ENCODE peak calls at places on chromosome 20, in nine cellular contexts. T is GM13977, C is foreskin fibroblast, P is fibroblast of mammary gland, F is GM12865, X is bronchial epithelial cell, E is GM20000, J is testis, L is GM06990. Y is an unnamed sample.

GRCh38 chr20:15875446-15875845 is 697.8 kb downstream of the KIF16B start:
- DNase-seq in T (no peak), C (no peak), P (no peak), F (peak), X (no peak), E (no peak), J (peak), L (no peak), Y (no peak)

GRCh38 chr20:34947336-34947735 is 8.3 kb downstream of the GSS start:
- DNase-seq in T (no peak), C (no peak), P (no peak), F (no peak), X (no peak), E (no peak), J (no peak), L (no peak), Y (no peak)

GRCh38 chr20:38050691-38051090 is 17.1 kb downstream of the RPRD1B start:
- DNase-seq in T (no peak), C (no peak), P (peak), F (no peak), X (peak), E (no peak), J (no peak), L (no peak), Y (no peak)

GRCh38 chr20:36717657-36718056 is 28.2 kb downstream of the NDRG3 start:
- DNase-seq in T (no peak), C (peak), P (peak), F (peak), X (peak), E (no peak), J (peak), L (no peak), Y (no peak)

GRCh38 chr20:58889334-58890072 is 37.0 kb downstream of the GNAS start:
- DNase-seq in T (peak), C (no peak), P (no peak), F (no peak), X (no peak), E (peak), J (no peak), L (peak), Y (no peak)

GRCh38 chr20:52012093-52012492 is 179.5 kb downstream of the ZFP64 start:
- DNase-seq in T (no peak), C (no peak), P (peak), F (no peak), X (no peak), E (no peak), J (no peak), L (no peak), Y (no peak)

GRCh38 chr20:33655164-33655563 is 7.0 kb upstream of the C20orf144 start:
- DNase-seq in T (no peak), C (no peak), P (no peak), F (no peak), X (no peak), E (no peak), J (no peak), L (no peak), Y (no peak)

GRCh38 chr20:16539280-16539679 is 34.0 kb downstream of the KIF16B start:
- DNase-seq in T (no peak), C (no peak), P (peak), F (no peak), X (no peak), E (no peak), J (no peak), L (no peak), Y (no peak)

GRCh38 chr20:20827992-20828597 is 115.7 kb upstream of the RALGAPA2 start:
- DNase-seq in T (no peak), C (no peak), P (no peak), F (no peak), X (no peak), E (no peak), J (no peak), L (no peak), Y (no peak)

GRCh38 chr20:824490-824889 is 9.0 kb upstream of the FAM110A start:
- DNase-seq in T (no peak), C (no peak), P (no peak), F (no peak), X (no peak), E (no peak), J (no peak), L (no peak), Y (no peak)

GRCh38 chr20:45279992-45280391 is 25.6 kb upstream of the SLPI start:
- DNase-seq in T (no peak), C (no peak), P (no peak), F (no peak), X (peak), E (no peak), J (no peak), L (no peak), Y (no peak)

GRCh38 chr20:13119583-13119982 is 101.5 kb upstream of the ISM1 start:
- DNase-seq in T (peak), C (peak), P (peak), F (peak), X (peak), E (peak), J (peak), L (peak), Y (peak)

GRCh38 chr20:10710995-10711775 is 37.4 kb upstream of the JAG1 start:
- DNase-seq in T (no peak), C (no peak), P (no peak), F (no peak), X (no peak), E (no peak), J (no peak), L (no peak), Y (no peak)

GRCh38 chr20:41119593-41120561 is 17.5 kb upstream of the PLCG1 start:
- DNase-seq in T (no peak), C (no peak), P (no peak), F (no peak), X (no peak), E (no peak), J (no peak), L (no peak), Y (no peak)

GRCh38 chr20:4552075-4552474 is 169.6 kb upstream of the PRND start:
- DNase-seq in T (no peak), C (no peak), P (no peak), F (no peak), X (no peak), E (no peak), J (no peak), L (no peak), Y (no peak)

GRCh38 chr20:57596998-57597939 is 23.0 kb downstream of the ZBP1 start:
- DNase-seq in T (peak), C (peak), P (peak), F (peak), X (no peak), E (peak), J (peak), L (peak), Y (peak)

GRCh38 chr20:56171087-56172012 is 77.2 kb upstream of the MC3R start:
- DNase-seq in T (no peak), C (no peak), P (no peak), F (no peak), X (peak), E (no peak), J (peak), L (no peak), Y (no peak)

GRCh38 chr20:62042025-62042820 is 23.5 kb downstream of the TAF4 start:
- DNase-seq in T (no peak), C (no peak), P (no peak), F (no peak), X (no peak), E (no peak), J (no peak), L (no peak), Y (no peak)

GRCh38 chr20:60050193-60050960 is 92.2 kb downstream of the CDH26 start:
- DNase-seq in T (no peak), C (no peak), P (no peak), F (no peak), X (peak), E (no peak), J (no peak), L (no peak), Y (no peak)

GRCh38 chr20:62063981-62064787 is 1.5 kb downstream of the TAF4 start:
- DNase-seq in T (no peak), C (no peak), P (no peak), F (no peak), X (no peak), E (no peak), J (peak), L (no peak), Y (peak)

GRCh38 chr20:12409501-12409900 is 491.8 kb downstream of the BTBD3 start:
- DNase-seq in T (no peak), C (no peak), P (no peak), F (no peak), X (peak), E (no peak), J (no peak), L (no peak), Y (no peak)

GRCh38 chr20:8254911-8255582 is 123.0 kb downstream of the PLCB1 start:
- DNase-seq in T (no peak), C (peak), P (peak), F (no peak), X (peak), E (no peak), J (no peak), L (no peak), Y (no peak)

GRCh38 chr20:52496191-52496590 is 304.6 kb upstream of the ZFP64 start:
- DNase-seq in T (no peak), C (no peak), P (no peak), F (no peak), X (no peak), E (no peak), J (no peak), L (no peak), Y (no peak)

GRCh38 chr20:38579219-38579618 is 1.8 kb upstream of the ADIG start:
- DNase-seq in T (no peak), C (peak), P (peak), F (no peak), X (no peak), E (no peak), J (no peak), L (no peak), Y (no peak)

GRCh38 chr20:40251284-40251932 is 437.6 kb downstream of the MAFB start:
- DNase-seq in T (peak), C (no peak), P (peak), F (peak), X (peak), E (peak), J (peak), L (no peak), Y (no peak)

GRCh38 chr20:44287272-44288097 is 23.5 kb downstream of the FITM2 start:
- DNase-seq in T (no peak), C (no peak), P (peak), F (no peak), X (no peak), E (no peak), J (no peak), L (no peak), Y (no peak)

DNA sequence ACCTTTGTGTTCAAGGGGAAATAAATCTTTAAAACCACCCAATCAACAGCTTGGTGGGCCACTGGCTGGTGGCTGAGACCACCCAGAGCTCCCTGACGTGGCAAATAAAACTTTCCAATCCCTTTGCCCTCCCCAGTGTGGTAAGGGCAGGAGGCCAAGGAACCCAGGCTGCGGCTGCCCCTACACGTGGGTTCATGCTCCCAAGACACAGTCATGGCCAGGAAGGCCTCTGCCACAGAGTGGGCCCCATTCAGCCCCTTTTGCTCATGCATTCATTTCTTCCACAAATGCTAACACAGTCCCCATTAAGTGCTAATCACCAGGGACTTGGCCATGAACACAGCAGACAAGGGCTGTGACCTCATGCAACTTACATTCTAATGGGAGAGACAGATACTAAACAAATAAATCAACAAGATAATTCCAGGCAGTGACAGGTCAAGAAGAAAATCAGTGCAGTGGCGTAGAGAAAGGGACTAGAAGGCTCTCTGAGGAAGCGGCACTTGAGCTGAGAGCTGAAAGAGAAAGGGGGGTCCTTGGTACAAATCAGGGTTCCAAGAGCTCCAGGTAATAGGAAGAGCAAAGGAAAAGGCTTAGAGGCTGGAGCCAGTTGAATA is 13.8 kb downstream of the PREX1 start:
- DNase-seq in T (no peak), C (no peak), P (no peak), F (no peak), X (no peak), E (no peak), J (no peak), L (no peak), Y (no peak)
- TF ChIP-seq CTCF in T (no peak), C (no peak), P (no peak), F (no peak), X (no peak), E (no peak), J (no peak), L (no peak), Y (no peak)

GRCh38 chr20:25079171-25079570 is 2.8 kb downstream of the VSX1 start:
- DNase-seq in T (no peak), C (no peak), P (no peak), F (no peak), X (no peak), E (no peak), J (no peak), L (no peak), Y (no peak)

GRCh38 chr20:25082498-25082873 is 545 bp upstream of the VSX1 start:
- DNase-seq in T (peak), C (no peak), P (no peak), F (no peak), X (no peak), E (no peak), J (no peak), L (no peak), Y (no peak)

GRCh38 chr20:25083141-25083772 is 1.3 kb upstream of the VSX1 start:
- DNase-seq in T (peak), C (no peak), P (no peak), F (no peak), X (no peak), E (no peak), J (no peak), L (no peak), Y (no peak)

GRCh38 chr20:25081730-25082497 is at the start of gene VSX1:
- DNase-seq in T (no peak), C (no peak), P (no peak), F (no peak), X (no peak), E (no peak), J (no peak), L (no peak), Y (no peak)

GRCh38 chr20:25081065-25081729 is 744 bp downstream of the VSX1 start:
- DNase-seq in T (peak), C (no peak), P (no peak), F (no peak), X (no peak), E (no peak), J (peak), L (no peak), Y (peak)
- TF ChIP-seq CTCF in T (no peak), C (no peak), P (no peak), F (no peak), X (no peak), E (no peak), J (no peak), L (no peak), Y (peak)

DNA sequence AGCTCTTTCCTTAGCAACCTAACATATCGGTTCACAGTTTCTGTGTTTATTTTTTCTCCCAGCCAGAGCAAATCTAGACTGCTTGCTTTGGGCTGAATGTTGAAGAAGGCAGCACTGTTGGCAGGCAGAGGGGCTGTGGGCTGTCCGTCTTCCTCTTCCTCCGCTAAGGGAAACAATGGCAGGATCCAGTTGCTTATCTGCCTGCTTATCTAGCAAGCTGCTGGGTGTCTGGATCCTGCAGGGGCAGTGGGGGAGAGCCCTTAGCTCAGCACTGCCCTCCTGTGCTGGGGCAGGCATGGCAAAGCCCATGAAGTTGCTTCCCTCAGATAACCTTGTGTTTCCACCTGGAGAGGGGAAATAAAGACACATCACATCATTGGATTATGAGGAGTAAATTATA is 92.7 kb upstream of the CD93 start:
- DNase-seq in T (no peak), C (no peak), P (no peak), F (no peak), X (no peak), E (no peak), J (no peak), L (no peak), Y (no peak)
- TF ChIP-seq CTCF in T (no peak), C (no peak), P (no peak), F (no peak), X (peak), E (no peak), J (no peak), L (peak), Y (no peak)

DNA sequence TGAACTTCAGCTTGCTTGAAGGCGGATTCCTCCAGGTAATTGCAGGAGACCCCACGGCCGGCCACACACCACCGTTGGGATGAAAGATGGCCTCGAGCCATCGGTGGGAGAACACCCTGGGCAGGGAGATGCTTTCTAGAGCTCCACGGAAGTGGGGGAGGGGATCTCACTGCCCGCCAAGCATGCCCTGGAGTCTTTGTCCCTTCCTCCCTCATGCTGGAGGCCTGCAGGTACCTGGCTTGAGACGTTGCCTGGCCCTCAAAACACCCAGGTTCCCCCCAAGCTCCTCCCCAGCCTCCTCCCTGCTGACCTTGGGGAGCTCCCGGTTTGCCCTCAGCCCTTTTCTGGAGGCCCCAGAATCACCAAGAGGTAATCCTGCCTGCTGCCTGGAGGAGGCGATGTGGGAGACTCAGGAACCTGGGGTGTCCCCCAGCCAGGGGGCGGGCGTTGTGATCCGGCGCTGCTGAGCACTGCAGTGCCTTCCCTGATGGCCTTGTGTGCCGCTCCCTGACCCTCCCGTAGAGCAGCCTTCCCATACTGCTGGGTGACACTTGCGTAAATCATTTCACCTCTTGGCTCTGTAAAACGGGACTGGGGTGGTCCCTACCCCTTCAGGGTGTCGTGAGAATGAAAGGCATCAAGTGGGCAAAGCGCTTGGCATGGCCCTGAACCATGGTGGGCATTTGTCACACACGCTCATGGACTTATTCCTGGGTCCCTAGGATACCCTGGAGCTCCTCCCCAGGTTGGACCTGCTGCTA is 91.4 kb downstream of the CEBPB start:
- DNase-seq in T (no peak), C (no peak), P (no peak), F (peak), X (no peak), E (no peak), J (no peak), L (no peak), Y (peak)
- TF ChIP-seq CTCF in T (peak), C (no peak), P (no peak), F (peak), X (no peak), E (no peak), J (no peak), L (peak), Y (peak)

DNA sequence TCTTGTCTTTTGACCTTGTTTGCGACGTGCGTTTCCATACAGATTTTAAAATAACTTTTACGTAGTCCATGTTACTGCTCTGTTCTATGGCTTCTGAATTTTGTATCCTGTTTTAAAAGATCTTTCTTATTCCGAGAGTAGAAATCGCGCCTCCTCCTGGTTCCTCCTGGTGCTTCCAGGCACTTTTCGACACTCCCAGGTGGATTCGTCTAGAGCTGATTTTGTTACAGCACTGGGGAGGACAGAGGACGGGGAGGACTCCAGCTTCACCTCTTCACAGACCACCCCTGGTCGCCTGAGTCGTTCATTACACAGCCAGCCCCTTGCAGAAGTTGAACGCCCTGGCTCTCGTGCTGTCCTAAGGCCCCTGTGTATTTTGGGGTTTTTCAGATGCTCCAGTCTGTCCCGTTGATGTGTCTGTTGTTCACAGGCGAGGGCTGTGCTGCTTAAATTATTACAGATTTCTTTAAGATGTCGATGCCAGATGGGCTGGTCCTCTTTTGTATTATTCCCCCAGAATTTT is 30.4 kb downstream of the COL20A1 start:
- DNase-seq in T (no peak), C (no peak), P (no peak), F (no peak), X (no peak), E (no peak), J (no peak), L (no peak), Y (no peak)
- TF ChIP-seq CTCF in T (no peak), C (no peak), P (peak), F (no peak), X (no peak), E (no peak), J (no peak), L (no peak), Y (no peak)

DNA sequence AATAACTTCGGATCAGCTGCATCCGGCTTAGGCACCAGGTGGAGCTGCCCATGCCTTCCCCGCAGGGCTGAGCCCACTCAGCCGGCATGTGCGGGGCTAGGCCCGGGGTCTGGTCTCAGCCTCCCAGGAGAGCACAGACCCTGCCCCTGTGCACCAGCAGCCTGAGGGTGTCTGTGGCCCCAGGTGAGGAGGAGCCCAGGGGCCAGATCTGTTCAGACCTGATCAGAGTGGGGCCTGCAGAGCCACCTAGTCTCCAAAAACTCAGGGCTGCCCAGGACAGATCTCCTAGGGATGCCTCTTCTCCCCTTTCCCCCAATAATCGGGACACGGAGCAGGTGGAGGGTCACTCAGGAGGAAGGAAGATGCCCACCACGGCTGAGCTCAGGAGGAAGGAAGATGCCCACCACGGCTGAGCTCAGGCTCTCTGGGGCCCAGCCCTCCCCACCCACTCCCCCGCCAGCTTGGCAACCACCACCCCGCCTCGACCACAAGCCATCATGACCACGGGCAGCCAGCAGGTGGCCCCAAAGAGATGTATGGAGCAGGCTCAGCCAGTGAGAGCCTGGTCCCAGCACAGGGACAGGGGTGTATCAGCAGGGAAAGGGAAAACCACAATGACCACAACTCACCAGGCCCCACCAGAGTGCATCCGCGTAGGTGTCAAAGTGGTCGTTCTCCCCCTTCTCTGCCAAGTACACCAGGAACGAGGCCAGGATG is 30.5 kb downstream of the KCNQ2 start:
- DNase-seq in T (peak), C (no peak), P (peak), F (peak), X (peak), E (peak), J (peak), L (peak), Y (peak)
- TF ChIP-seq CTCF in T (peak), C (no peak), P (peak), F (peak), X (peak), E (peak), J (no peak), L (peak), Y (peak)

GRCh38 chr20:9319687-9320384 is 194.6 kb upstream of the LAMP5 start:
- DNase-seq in T (no peak), C (no peak), P (no peak), F (no peak), X (no peak), E (no peak), J (no peak), L (no peak), Y (no peak)
- TF ChIP-seq CTCF in T (no peak), C (no peak), P (no peak), F (no peak), X (no peak), E (no peak), J (no peak), L (no peak), Y (no peak)